ENCODE peak calls at places on chromosome 11, in four cellular contexts. One of them, this sample, is unnamed. For H3K4me1, the result is how much of the 10 kb centered on the place peaks cover.

GRCh38 chr11:46557684-46558151 is 36.1 kb downstream of the AMBRA1 start:
- DNase-seq in CD4-positive, alpha-beta memory T cell: no peak
- DNase-seq in neural progenitor cell: no peak
- DNase-seq in A549: peak
- DNase-seq in this sample: no peak

GRCh38 chr11:31826530-31827438 is 15.7 kb upstream of the PAX6 start:
- DNase-seq in CD4-positive, alpha-beta memory T cell: no peak
- DNase-seq in A549: no peak
- DNase-seq in neural progenitor cell: peak
- DNase-seq in this sample: no peak

GRCh38 chr11:126147268-126148111 is 64.0 kb downstream of the RPUSD4 start:
- DNase-seq in A549: peak
- DNase-seq in neural progenitor cell: peak
- DNase-seq in CD4-positive, alpha-beta memory T cell: no peak
- DNase-seq in this sample: no peak

GRCh38 chr11:126420730-126421083 is 65.2 kb downstream of the ST3GAL4 start:
- DNase-seq in A549: no peak
- DNase-seq in neural progenitor cell: no peak
- DNase-seq in CD4-positive, alpha-beta memory T cell: no peak
- DNase-seq in this sample: no peak

GRCh38 chr11:15278129-15278528 is 163.4 kb downstream of the INSC start:
- DNase-seq in CD4-positive, alpha-beta memory T cell: no peak
- DNase-seq in A549: no peak
- DNase-seq in neural progenitor cell: no peak
- DNase-seq in this sample: no peak

GRCh38 chr11:128898580-128899344 is 7.6 kb downstream of the KCNJ5 start:
- DNase-seq in CD4-positive, alpha-beta memory T cell: no peak
- DNase-seq in neural progenitor cell: no peak
- DNase-seq in A549: no peak
- DNase-seq in this sample: no peak

GRCh38 chr11:111162306-111162705 is 83.2 kb upstream of the POU2AF2 start:
- DNase-seq in neural progenitor cell: no peak
- DNase-seq in A549: no peak
- DNase-seq in CD4-positive, alpha-beta memory T cell: no peak
- DNase-seq in this sample: no peak

GRCh38 chr11:29352273-29352672 is 664.6 kb downstream of the KCNA4 start:
- DNase-seq in A549: no peak
- DNase-seq in neural progenitor cell: peak
- DNase-seq in CD4-positive, alpha-beta memory T cell: no peak
- DNase-seq in this sample: no peak

GRCh38 chr11:123202155-123202714 is 7.2 kb upstream of the CLMP start:
- DNase-seq in A549: no peak
- DNase-seq in neural progenitor cell: peak
- DNase-seq in CD4-positive, alpha-beta memory T cell: no peak
- DNase-seq in this sample: no peak

GRCh38 chr11:123413636-123414035 is 16.4 kb upstream of the GRAMD1B start:
- DNase-seq in CD4-positive, alpha-beta memory T cell: no peak
- DNase-seq in A549: no peak
- DNase-seq in neural progenitor cell: no peak
- DNase-seq in this sample: no peak

GRCh38 chr11:102071497-102072472 is 24.5 kb downstream of the CFAP300 start:
- DNase-seq in A549: no peak
- DNase-seq in neural progenitor cell: no peak
- DNase-seq in CD4-positive, alpha-beta memory T cell: no peak
- DNase-seq in this sample: no peak

GRCh38 chr11:67646535-67647336 is 3.8 kb downstream of the ACY3 start:
- DNase-seq in neural progenitor cell: no peak
- DNase-seq in CD4-positive, alpha-beta memory T cell: peak
- DNase-seq in A549: no peak
- DNase-seq in this sample: peak

GRCh38 chr11:38156495-38157146 is 1558.6 kb upstream of the RAG2 start:
- DNase-seq in CD4-positive, alpha-beta memory T cell: no peak
- DNase-seq in A549: no peak
- DNase-seq in neural progenitor cell: no peak
- DNase-seq in this sample: no peak

GRCh38 chr11:18253222-18253621 is 4.8 kb upstream of the SAA2 start:
- DNase-seq in neural progenitor cell: no peak
- DNase-seq in CD4-positive, alpha-beta memory T cell: no peak
- DNase-seq in A549: no peak
- DNase-seq in this sample: no peak

GRCh38 chr11:15780837-15781236 is 575.5 kb downstream of the SOX6 start:
- DNase-seq in CD4-positive, alpha-beta memory T cell: no peak
- DNase-seq in neural progenitor cell: no peak
- DNase-seq in A549: no peak
- DNase-seq in this sample: no peak

GRCh38 chr11:78797559-78797958 is 222.9 kb upstream of the NARS2 start:
- DNase-seq in neural progenitor cell: no peak
- DNase-seq in A549: no peak
- DNase-seq in CD4-positive, alpha-beta memory T cell: no peak
- DNase-seq in this sample: no peak

GRCh38 chr11:34167961-34168360 is 62.5 kb downstream of the NAT10 start:
- DNase-seq in A549: no peak
- DNase-seq in CD4-positive, alpha-beta memory T cell: no peak
- DNase-seq in neural progenitor cell: no peak
- DNase-seq in this sample: no peak

GRCh38 chr11:76251223-76251575 is 44.9 kb upstream of the WNT11 start:
- DNase-seq in neural progenitor cell: no peak
- DNase-seq in A549: no peak
- DNase-seq in CD4-positive, alpha-beta memory T cell: no peak
- DNase-seq in this sample: no peak

GRCh38 chr11:727859-728748 is 19.2 kb upstream of the TALDO1 start:
- DNase-seq in neural progenitor cell: peak
- DNase-seq in CD4-positive, alpha-beta memory T cell: peak
- DNase-seq in A549: peak
- DNase-seq in this sample: peak

GRCh38 chr11:36425593-36426206 is 84.4 kb downstream of the TRAF6 start:
- DNase-seq in A549: no peak
- DNase-seq in neural progenitor cell: no peak
- DNase-seq in CD4-positive, alpha-beta memory T cell: no peak
- DNase-seq in this sample: no peak

GRCh38 chr11:134561348-134561720 is 149.3 kb upstream of the B3GAT1 start:
- DNase-seq in A549: no peak
- DNase-seq in CD4-positive, alpha-beta memory T cell: no peak
- DNase-seq in neural progenitor cell: no peak
- DNase-seq in this sample: no peak

GRCh38 chr11:80596291-80596810 is 1155.5 kb upstream of the TENM4 start:
- DNase-seq in CD4-positive, alpha-beta memory T cell: no peak
- DNase-seq in neural progenitor cell: no peak
- DNase-seq in A549: no peak
- DNase-seq in this sample: no peak

GRCh38 chr11:36333897-36334296 is 37.8 kb downstream of the PRR5L start:
- DNase-seq in CD4-positive, alpha-beta memory T cell: no peak
- DNase-seq in A549: peak
- DNase-seq in neural progenitor cell: peak
- DNase-seq in this sample: peak

GRCh38 chr11:11836676-11837231 is 5.0 kb upstream of the USP47 start:
- DNase-seq in neural progenitor cell: no peak
- DNase-seq in CD4-positive, alpha-beta memory T cell: no peak
- DNase-seq in A549: no peak
- DNase-seq in this sample: no peak

GRCh38 chr11:96426356-96427103 is 36.7 kb downstream of the JRKL start:
- DNase-seq in CD4-positive, alpha-beta memory T cell: peak
- DNase-seq in neural progenitor cell: peak
- DNase-seq in A549: peak
- DNase-seq in this sample: no peak

GRCh38 chr11:108853864-108854263 is 189.0 kb downstream of the DDX10 start:
- DNase-seq in A549: no peak
- DNase-seq in neural progenitor cell: peak
- DNase-seq in CD4-positive, alpha-beta memory T cell: peak
- DNase-seq in this sample: no peak

GRCh38 chr11:104694259-104695070 is 203.8 kb downstream of the CASP12 start:
- DNase-seq in CD4-positive, alpha-beta memory T cell: no peak
- DNase-seq in neural progenitor cell: peak
- DNase-seq in A549: no peak
- DNase-seq in this sample: no peak

GRCh38 chr11:105524286-105524685 is 85.6 kb upstream of the GRIA4 start:
- DNase-seq in neural progenitor cell: peak
- DNase-seq in A549: no peak
- DNase-seq in CD4-positive, alpha-beta memory T cell: no peak
- DNase-seq in this sample: no peak

GRCh38 chr11:12111482-12112149 is 1.2 kb downstream of the MICAL2 start:
- DNase-seq in CD4-positive, alpha-beta memory T cell: no peak
- DNase-seq in A549: no peak
- DNase-seq in neural progenitor cell: peak
- DNase-seq in this sample: no peak

GRCh38 chr11:117169726-117170125 is 8.8 kb upstream of the SIDT2 start:
- DNase-seq in CD4-positive, alpha-beta memory T cell: no peak
- DNase-seq in neural progenitor cell: no peak
- DNase-seq in A549: no peak
- DNase-seq in this sample: no peak

GRCh38 chr11:133064152-133064877 is 468.0 kb downstream of the OPCML start:
- DNase-seq in A549: no peak
- DNase-seq in CD4-positive, alpha-beta memory T cell: no peak
- DNase-seq in neural progenitor cell: peak
- DNase-seq in this sample: no peak

GRCh38 chr11:118226294-118226693 is 1.5 kb upstream of the JAML start:
- DNase-seq in CD4-positive, alpha-beta memory T cell: no peak
- DNase-seq in A549: peak
- DNase-seq in neural progenitor cell: no peak
- DNase-seq in this sample: no peak

GRCh38 chr11:46615756-46616155 is 1.3 kb downstream of the HARBI1 start:
- DNase-seq in neural progenitor cell: no peak
- DNase-seq in CD4-positive, alpha-beta memory T cell: no peak
- DNase-seq in A549: no peak
- DNase-seq in this sample: no peak

GRCh38 chr11:62860835-62861563 is 19.7 kb upstream of the SLC3A2 start:
- DNase-seq in neural progenitor cell: no peak
- DNase-seq in CD4-positive, alpha-beta memory T cell: no peak
- DNase-seq in A549: no peak
- DNase-seq in this sample: no peak
- H3K4me1 ChIP-seq in neural progenitor cell: under half
- H3K4me1 ChIP-seq in CD4-positive, alpha-beta memory T cell: under half
- H3K4me1 ChIP-seq in A549: under half
- H3K4me1 ChIP-seq in this sample: under half

GRCh38 chr11:27392278-27392677 is 29.3 kb upstream of the CCDC34 start:
- DNase-seq in neural progenitor cell: peak
- DNase-seq in A549: no peak
- DNase-seq in CD4-positive, alpha-beta memory T cell: no peak
- DNase-seq in this sample: no peak

GRCh38 chr11:27390318-27390958 is 27.4 kb upstream of the CCDC34 start:
- DNase-seq in neural progenitor cell: no peak
- DNase-seq in A549: peak
- DNase-seq in CD4-positive, alpha-beta memory T cell: no peak
- DNase-seq in this sample: no peak

GRCh38 chr11:27392715-27393114 is 29.7 kb upstream of the CCDC34 start:
- DNase-seq in CD4-positive, alpha-beta memory T cell: no peak
- DNase-seq in A549: peak
- DNase-seq in neural progenitor cell: peak
- DNase-seq in this sample: no peak

GRCh38 chr11:27390959-27391326 is 27.9 kb upstream of the CCDC34 start:
- DNase-seq in neural progenitor cell: no peak
- DNase-seq in A549: no peak
- DNase-seq in CD4-positive, alpha-beta memory T cell: no peak
- DNase-seq in this sample: no peak

GRCh38 chr11:27391336-27392015 is 28.5 kb upstream of the CCDC34 start:
- DNase-seq in CD4-positive, alpha-beta memory T cell: no peak
- DNase-seq in neural progenitor cell: peak
- DNase-seq in A549: no peak
- DNase-seq in this sample: no peak
- H3K4me1 ChIP-seq in CD4-positive, alpha-beta memory T cell: under half
- H3K4me1 ChIP-seq in neural progenitor cell: half or more
- H3K4me1 ChIP-seq in A549: half or more
- H3K4me1 ChIP-seq in this sample: under half

DNA sequence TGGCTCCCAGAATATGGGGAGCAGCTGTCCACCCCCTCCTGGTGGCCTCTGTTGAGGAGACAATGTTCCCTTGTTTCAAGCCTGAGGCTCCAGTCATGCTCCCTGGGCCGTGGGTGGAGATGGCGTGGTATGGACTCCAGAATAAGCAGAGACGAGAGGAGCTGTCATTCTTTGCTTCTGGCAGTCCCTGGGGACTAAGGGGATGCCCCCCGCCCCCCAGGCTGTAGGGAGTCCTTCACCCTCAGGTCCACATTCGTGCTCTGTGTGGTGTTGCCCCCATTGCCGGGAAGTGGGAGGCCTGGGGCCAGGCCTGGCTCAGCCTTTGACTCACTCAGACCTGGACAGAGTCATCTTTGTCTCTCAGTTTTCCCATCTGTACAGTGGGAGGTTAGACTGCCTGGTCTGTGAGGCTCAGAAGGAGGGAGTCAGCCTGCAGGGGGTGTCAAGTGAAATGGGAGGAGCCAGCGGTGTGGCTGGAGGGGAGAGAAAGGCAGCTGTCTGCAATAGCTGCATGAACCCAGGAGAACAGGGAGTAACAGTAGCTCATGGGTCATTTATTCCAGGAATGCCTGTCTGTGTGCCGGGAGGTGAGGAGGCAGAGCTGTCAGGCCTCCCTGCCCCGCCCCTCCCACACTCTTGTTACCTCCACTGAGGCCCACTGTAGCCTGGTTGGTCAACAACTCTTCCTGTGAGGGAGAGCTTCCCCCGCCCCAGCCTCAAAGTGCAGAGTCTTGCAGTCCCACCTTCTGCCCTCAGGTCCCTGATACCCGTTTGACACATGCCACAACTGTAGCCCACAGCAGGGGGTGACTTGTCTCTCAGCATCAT is 6.3 kb downstream of the ARHGEF17 start:
- DNase-seq in neural progenitor cell: peak
- DNase-seq in CD4-positive, alpha-beta memory T cell: no peak
- DNase-seq in A549: peak
- DNase-seq in this sample: no peak
- H3K4me1 ChIP-seq in neural progenitor cell: half or more
- H3K4me1 ChIP-seq in CD4-positive, alpha-beta memory T cell: under half
- H3K4me1 ChIP-seq in A549: under half
- H3K4me1 ChIP-seq in this sample: under half

GRCh38 chr11:75161506-75161905 is 10.6 kb downstream of the SLCO2B1 start:
- DNase-seq in CD4-positive, alpha-beta memory T cell: no peak
- DNase-seq in neural progenitor cell: no peak
- DNase-seq in A549: no peak
- DNase-seq in this sample: no peak

GRCh38 chr11:75163917-75164316 is 13.0 kb downstream of the SLCO2B1 start:
- DNase-seq in CD4-positive, alpha-beta memory T cell: no peak
- DNase-seq in neural progenitor cell: no peak
- DNase-seq in A549: no peak
- DNase-seq in this sample: no peak

GRCh38 chr11:75164318-75164827 is 13.5 kb downstream of the SLCO2B1 start:
- DNase-seq in A549: no peak
- DNase-seq in CD4-positive, alpha-beta memory T cell: no peak
- DNase-seq in neural progenitor cell: no peak
- DNase-seq in this sample: no peak

GRCh38 chr11:75160880-75161279 is 10.0 kb downstream of the SLCO2B1 start:
- DNase-seq in A549: no peak
- DNase-seq in CD4-positive, alpha-beta memory T cell: no peak
- DNase-seq in neural progenitor cell: no peak
- DNase-seq in this sample: no peak

GRCh38 chr11:75162954-75163353 is 12.0 kb downstream of the SLCO2B1 start:
- DNase-seq in CD4-positive, alpha-beta memory T cell: no peak
- DNase-seq in neural progenitor cell: no peak
- DNase-seq in A549: no peak
- DNase-seq in this sample: no peak
- H3K4me1 ChIP-seq in CD4-positive, alpha-beta memory T cell: under half
- H3K4me1 ChIP-seq in neural progenitor cell: under half
- H3K4me1 ChIP-seq in A549: under half
- H3K4me1 ChIP-seq in this sample: under half

This sample was measured in DND-41.